ENCODE peak calls at places on chromosomes 7 and 10, in nine cellular contexts. V is WTC11; Q is amniotic epithelial cell; B is GM12892; G is AG08395; C is left ventricle myocardium inferior; N is stimulated activated naive CD4-positive, alpha-beta T cell; R is cerebellar cortex; U is naive thymus-derived CD8-positive, alpha-beta T cell. I is an unnamed sample.

GRCh38 chr10:132550366-132551092 is 12.9 kb downstream of the INPP5A start:
- DNase-seq in U (no peak), Q (no peak), R (no peak), B (no peak), N (no peak), G (no peak), V (no peak), C (no peak), I (no peak)

GRCh38 chr7:139695616-139696015 is 82.2 kb downstream of the HIPK2 start:
- DNase-seq in N (no peak), V (no peak), G (peak), C (no peak), R (no peak), Q (peak), B (no peak), U (no peak), I (no peak)

GRCh38 chr7:100826546-100827329 is 585 bp downstream of the EPHB4 start:
- DNase-seq in N (no peak), V (peak), G (no peak), U (no peak), R (no peak), C (no peak), B (no peak), Q (no peak), I (no peak)

GRCh38 chr7:137669706-137670105 is 177.1 kb downstream of the DGKI start:
- DNase-seq in U (no peak), G (peak), Q (peak), B (no peak), V (no peak), N (no peak), R (no peak), C (no peak), I (no peak)

GRCh38 chr10:71761105-71761511 is 12.2 kb downstream of the VSIR start:
- DNase-seq in V (no peak), R (no peak), U (no peak), G (no peak), N (no peak), Q (no peak), B (no peak), C (no peak), I (no peak)

GRCh38 chr10:48224979-48225560 is 49.4 kb downstream of the FRMPD2 start:
- DNase-seq in C (no peak), Q (no peak), V (no peak), N (no peak), G (no peak), U (no peak), R (no peak), B (no peak), I (no peak)

GRCh38 chr7:74056096-74056915 is 27.3 kb upstream of the LIMK1 start:
- DNase-seq in G (no peak), B (no peak), N (no peak), R (no peak), U (no peak), V (no peak), Q (no peak), C (no peak), I (no peak)

GRCh38 chr10:71933651-71934050 is 30.5 kb upstream of the CHST3 start:
- DNase-seq in N (peak), U (peak), C (no peak), V (no peak), Q (no peak), R (no peak), B (no peak), G (no peak), I (no peak)

GRCh38 chr10:93471110-93471651 is 11.0 kb downstream of the MYOF start:
- DNase-seq in B (no peak), Q (peak), N (no peak), R (no peak), C (no peak), V (no peak), G (peak), U (no peak), I (peak)

GRCh38 chr10:79336739-79337138 is 10.5 kb upstream of the PPIF start:
- DNase-seq in R (peak), U (no peak), B (no peak), Q (no peak), C (no peak), N (no peak), V (no peak), G (no peak), I (no peak)

GRCh38 chr10:131491195-131491594 is 179.7 kb upstream of the TCERG1L start:
- DNase-seq in C (no peak), U (no peak), R (no peak), Q (no peak), B (no peak), N (no peak), V (no peak), G (no peak), I (no peak)

GRCh38 chr7:139108256-139109187 is 998 bp downstream of the ZC3HAV1 start:
- DNase-seq in V (peak), B (no peak), N (no peak), R (peak), Q (peak), G (peak), U (no peak), C (peak), I (no peak)

GRCh38 chr10:12801214-12802087 is 200.1 kb downstream of the CCDC3 start:
- DNase-seq in Q (no peak), N (no peak), R (no peak), G (no peak), B (no peak), U (no peak), C (no peak), V (no peak), I (no peak)

GRCh38 chr10:35270100-35270499 is 66.2 kb upstream of the CCNY start:
- DNase-seq in Q (peak), R (no peak), N (no peak), U (no peak), C (no peak), G (no peak), B (no peak), V (no peak), I (no peak)

GRCh38 chr7:127177156-127177555 is 75.6 kb downstream of the GRM8 start:
- DNase-seq in N (no peak), C (no peak), G (no peak), Q (no peak), V (no peak), B (no peak), U (no peak), R (no peak), I (no peak)

GRCh38 chr7:100642534-100642907 is 1.2 kb upstream of the TFR2 start:
- DNase-seq in U (no peak), R (no peak), Q (no peak), V (peak), N (no peak), B (peak), C (no peak), G (no peak), I (no peak)

GRCh38 chr10:102660891-102661613 is 16.8 kb downstream of the TRIM8 start:
- DNase-seq in C (peak), V (no peak), B (peak), U (peak), Q (no peak), R (no peak), N (peak), G (peak), I (peak)

GRCh38 chr7:1340031-1340430 is 107.4 kb downstream of the UNCX start:
- DNase-seq in Q (no peak), G (no peak), U (no peak), V (no peak), R (no peak), C (no peak), N (no peak), B (no peak), I (no peak)

GRCh38 chr10:46297406-46298204 is 10.8 kb downstream of the ANTXRL start:
- DNase-seq in G (no peak), C (no peak), R (no peak), B (no peak), Q (no peak), U (no peak), V (no peak), N (no peak), I (no peak)

GRCh38 chr10:15751048-15751447 is 31.3 kb upstream of the ITGA8 start:
- DNase-seq in N (no peak), C (no peak), B (no peak), Q (no peak), U (no peak), G (peak), R (no peak), V (no peak), I (no peak)

GRCh38 chr10:84493951-84494848 is 165.8 kb downstream of the CCSER2 start:
- DNase-seq in Q (peak), G (peak), U (no peak), B (no peak), V (no peak), N (no peak), C (no peak), R (no peak), I (no peak)

GRCh38 chr7:55576753-55577152 is 4.5 kb upstream of the VOPP1 start:
- DNase-seq in G (no peak), U (no peak), B (no peak), R (no peak), V (no peak), C (no peak), N (no peak), Q (no peak), I (no peak)

GRCh38 chr7:142587578-142588191 is 161.6 kb upstream of the PRSS1 start:
- DNase-seq in N (no peak), B (no peak), Q (peak), R (peak), V (no peak), G (peak), U (peak), C (no peak), I (peak)

GRCh38 chr7:12635830-12636229 is 51.6 kb upstream of the ARL4A start:
- DNase-seq in B (no peak), U (no peak), V (no peak), G (peak), Q (no peak), N (no peak), R (no peak), C (no peak), I (no peak)

GRCh38 chr7:128116740-128117139 is 85.5 kb upstream of the LRRC4 start:
- DNase-seq in G (no peak), V (no peak), C (no peak), B (no peak), U (no peak), Q (no peak), N (no peak), R (no peak), I (no peak)

GRCh38 chr10:95451568-95452524 is 109.3 kb downstream of the SORBS1 start:
- DNase-seq in C (no peak), G (no peak), V (no peak), B (no peak), U (no peak), Q (peak), R (no peak), N (no peak), I (no peak)

GRCh38 chr10:37206132-37206531 is 80.7 kb downstream of the ANKRD30A start:
- DNase-seq in G (no peak), V (no peak), R (no peak), C (no peak), B (no peak), N (no peak), Q (no peak), U (no peak), I (no peak)

GRCh38 chr10:13759167-13759566 is 172.4 kb downstream of the PRPF18 start:
- DNase-seq in C (no peak), R (no peak), U (no peak), Q (peak), B (no peak), V (peak), G (no peak), N (no peak), I (no peak)

GRCh38 chr7:100886936-100887185 is 2.7 kb downstream of the UFSP1 start:
- DNase-seq in B (no peak), V (no peak), C (no peak), N (no peak), Q (no peak), R (no peak), U (no peak), G (no peak), I (no peak)

GRCh38 chr7:92242972-92243371 is 2.7 kb downstream of the KRIT1 start:
- DNase-seq in Q (peak), N (no peak), V (no peak), U (no peak), G (no peak), B (no peak), C (no peak), R (no peak), I (no peak)

GRCh38 chr10:44759122-44759521 is 152.0 kb upstream of the TMEM72 start:
- DNase-seq in Q (no peak), B (no peak), U (no peak), V (no peak), N (no peak), C (no peak), G (no peak), R (no peak), I (no peak)

GRCh38 chr7:18694484-18694883 is 198.9 kb downstream of the HDAC9 start:
- DNase-seq in V (no peak), C (no peak), N (no peak), G (no peak), Q (no peak), U (no peak), B (no peak), R (no peak), I (no peak)

GRCh38 chr10:44895280-44895679 is 15.9 kb upstream of the TMEM72 start:
- DNase-seq in B (no peak), C (no peak), V (no peak), N (no peak), R (no peak), G (no peak), Q (no peak), U (no peak), I (no peak)

GRCh38 chr7:6258440-6259182 is 13.8 kb downstream of the CYTH3 start:
- DNase-seq in C (no peak), G (peak), B (no peak), U (no peak), V (no peak), N (no peak), R (no peak), Q (peak), I (peak)

GRCh38 chr10:129161184-129161583 is 305.9 kb upstream of the MGMT start:
- DNase-seq in G (peak), R (no peak), U (no peak), N (no peak), V (peak), C (no peak), Q (no peak), B (no peak), I (no peak)